ENCODE peak calls at places on chromosomes 7 and 10, in nine cellular contexts. Z, Q, F, G, M, T, J, W and X are unnamed samples.

GRCh38 chr10:11367505-11367904 is 243.9 kb downstream of the USP6NL start:
- DNase-seq in Z (no peak), Q (no peak), F (no peak), G (no peak), M (no peak), T (peak), J (no peak), W (no peak), X (no peak)

GRCh38 chr10:97686301-97686961 is 610 bp downstream of the AVPI1 start:
- DNase-seq in Z (no peak), Q (no peak), F (no peak), G (no peak), M (no peak), T (no peak), J (no peak), W (no peak), X (no peak)

GRCh38 chr7:96481831-96482230 is 159.9 kb upstream of the SLC25A13 start:
- DNase-seq in Z (no peak), Q (no peak), F (no peak), G (no peak), M (no peak), T (no peak), J (no peak), W (no peak), X (no peak)

GRCh38 chr7:1851731-1852531 is 181.9 kb downstream of the ELFN1 start:
- DNase-seq in Z (peak), Q (no peak), F (no peak), G (no peak), M (no peak), T (peak), J (peak), W (no peak), X (peak)

GRCh38 chr10:121221991-121222390 is 370.8 kb downstream of the WDR11 start:
- DNase-seq in Z (no peak), Q (no peak), F (no peak), G (no peak), M (no peak), T (no peak), J (no peak), W (no peak), X (no peak)

GRCh38 chr7:7641129-7641663 is 644 bp downstream of the UMAD1 start:
- DNase-seq in Z (no peak), Q (peak), F (no peak), G (peak), M (peak), T (no peak), J (no peak), W (peak), X (no peak)

GRCh38 chr7:128863433-128863989 is 855 bp downstream of the ATP6V1F start:
- DNase-seq in Z (no peak), Q (peak), F (no peak), G (peak), M (peak), T (no peak), J (peak), W (peak), X (no peak)

GRCh38 chr10:104028146-104028545 is 57.5 kb downstream of the COL17A1 start:
- DNase-seq in Z (no peak), Q (no peak), F (no peak), G (no peak), M (peak), T (no peak), J (no peak), W (peak), X (no peak)

GRCh38 chr10:84308481-84309304 is 19.7 kb upstream of the CCSER2 start:
- DNase-seq in Z (no peak), Q (peak), F (no peak), G (peak), M (peak), T (no peak), J (peak), W (no peak), X (no peak)

GRCh38 chr7:20783716-20784310 is 2.9 kb downstream of the SP8 start:
- DNase-seq in Z (no peak), Q (no peak), F (no peak), G (peak), M (peak), T (peak), J (no peak), W (no peak), X (no peak)

DNA sequence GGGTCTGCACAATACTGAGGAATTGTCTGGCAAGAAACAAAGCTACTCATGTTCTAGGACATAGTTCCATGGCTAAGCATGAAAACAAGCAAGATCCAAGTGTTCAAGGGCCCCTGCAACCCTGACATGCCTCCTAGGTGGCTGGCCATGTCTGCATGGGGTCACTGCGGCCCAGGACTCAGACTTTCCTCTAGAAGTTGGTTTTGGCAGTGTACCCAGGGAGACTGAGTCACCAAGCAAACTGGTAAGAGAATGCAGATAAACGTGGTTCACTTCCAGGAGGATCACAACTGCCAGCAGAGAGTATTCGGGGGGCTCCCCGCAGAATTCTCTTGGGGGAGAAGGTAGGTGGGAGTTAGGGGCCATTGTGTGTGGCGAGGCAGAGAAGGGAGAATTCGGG is 7.4 kb upstream of the PFKFB3 start:
- DNase-seq in Z (no peak), Q (no peak), F (peak), G (no peak), M (no peak), T (no peak), J (no peak), W (no peak), X (no peak)
- TF ChIP-seq POLR2AphosphoS5 in Z (no peak), Q (no peak), F (no peak), G (no peak), M (no peak), T (no peak), J (no peak), W (no peak), X (no peak)

DNA sequence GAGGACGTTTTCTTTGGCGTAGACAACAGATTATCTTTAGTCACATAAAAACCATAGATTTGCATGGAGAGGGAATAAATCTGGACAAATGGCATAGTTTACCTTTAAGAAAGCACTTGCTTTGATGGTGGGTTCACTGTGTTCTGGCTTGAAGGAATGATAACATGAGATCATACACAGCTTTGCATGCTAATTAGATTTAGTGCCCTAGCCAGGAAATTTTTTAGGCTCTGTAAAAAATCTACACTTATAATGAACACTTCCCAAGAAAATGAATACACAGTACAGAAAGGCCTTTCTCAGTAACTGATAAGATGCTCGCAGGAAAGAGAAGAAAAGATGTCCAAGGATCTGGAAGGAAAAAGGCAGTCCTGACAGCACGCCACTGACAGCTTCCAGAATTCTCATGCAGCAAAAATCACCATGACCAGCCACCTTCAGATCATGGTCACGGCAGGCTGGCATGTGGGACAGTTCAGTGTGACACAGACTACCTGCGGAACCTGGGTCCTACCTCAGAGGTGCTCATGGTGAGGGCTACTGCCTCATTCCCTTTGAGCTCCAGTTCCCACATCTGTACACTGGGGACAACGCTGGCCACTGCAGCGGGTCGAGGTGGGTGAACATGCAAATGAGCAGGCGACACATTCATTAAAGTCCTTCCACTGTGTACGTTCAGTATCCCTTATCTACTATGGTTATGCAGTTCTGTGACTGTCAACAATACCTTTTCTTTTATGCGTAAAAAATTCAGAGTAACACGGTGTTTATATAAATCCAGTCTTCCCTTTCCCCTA is 218.5 kb upstream of the AOAH start:
- DNase-seq in Z (no peak), Q (no peak), F (no peak), G (no peak), M (no peak), T (no peak), J (no peak), W (no peak), X (no peak)
- TF ChIP-seq POLR2AphosphoS5 in Z (no peak), Q (no peak), F (no peak), G (no peak), M (no peak), T (no peak), J (no peak), W (no peak), X (no peak)

GRCh38 chr7:3009086-3009485 is 34.6 kb downstream of the CARD11 start:
- DNase-seq in Z (no peak), Q (no peak), F (no peak), G (no peak), M (no peak), T (no peak), J (no peak), W (no peak), X (no peak)

GRCh38 chr7:3007696-3008095 is 36.0 kb downstream of the CARD11 start:
- DNase-seq in Z (no peak), Q (no peak), F (no peak), G (no peak), M (no peak), T (no peak), J (no peak), W (no peak), X (no peak)

GRCh38 chr7:3011211-3011852 is 32.3 kb downstream of the CARD11 start:
- DNase-seq in Z (no peak), Q (no peak), F (no peak), G (no peak), M (no peak), T (no peak), J (no peak), W (no peak), X (no peak)

GRCh38 chr7:3010161-3010560 is 33.5 kb downstream of the CARD11 start:
- DNase-seq in Z (no peak), Q (no peak), F (no peak), G (no peak), M (no peak), T (no peak), J (no peak), W (no peak), X (no peak)

GRCh38 chr7:3008386-3008785 is 35.3 kb downstream of the CARD11 start:
- DNase-seq in Z (no peak), Q (no peak), F (no peak), G (no peak), M (no peak), T (no peak), J (no peak), W (no peak), X (no peak)
- TF ChIP-seq POLR2AphosphoS5 in Z (no peak), Q (no peak), F (no peak), G (no peak), M (no peak), T (no peak), J (no peak), W (no peak), X (no peak)

GRCh38 chr7:80895056-80895455 is 23.8 kb downstream of the SEMA3C start:
- DNase-seq in Z (no peak), Q (no peak), F (no peak), G (no peak), M (no peak), T (no peak), J (no peak), W (no peak), X (no peak)

GRCh38 chr7:80889525-80889924 is 29.3 kb downstream of the SEMA3C start:
- DNase-seq in Z (no peak), Q (no peak), F (no peak), G (no peak), M (no peak), T (no peak), J (no peak), W (no peak), X (no peak)

GRCh38 chr7:80890839-80891544 is 27.9 kb downstream of the SEMA3C start:
- DNase-seq in Z (no peak), Q (no peak), F (no peak), G (no peak), M (no peak), T (no peak), J (no peak), W (no peak), X (no peak)

GRCh38 chr7:80885774-80886173 is 33.1 kb downstream of the SEMA3C start:
- DNase-seq in Z (no peak), Q (no peak), F (no peak), G (no peak), M (no peak), T (no peak), J (no peak), W (no peak), X (no peak)

DNA sequence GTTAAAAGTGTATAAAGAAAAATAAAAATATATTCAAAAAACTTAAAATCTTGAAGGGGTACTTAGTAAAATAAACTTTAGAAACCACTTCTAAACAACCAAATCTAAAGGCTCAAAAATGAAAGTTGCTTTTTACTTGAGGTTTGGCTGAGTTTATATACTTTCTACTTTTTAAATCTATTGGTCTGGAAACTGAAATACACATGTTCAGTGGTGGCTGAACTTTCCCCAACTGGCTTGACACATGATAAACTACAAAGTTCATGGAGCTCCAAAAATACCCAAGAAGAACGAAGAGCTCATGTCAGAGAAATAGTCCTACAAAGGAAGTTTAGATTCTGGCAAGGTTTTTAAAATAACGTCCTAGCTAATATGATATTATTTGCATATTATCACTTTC is 28.5 kb downstream of the SEMA3C start:
- DNase-seq in Z (no peak), Q (no peak), F (no peak), G (no peak), M (no peak), T (no peak), J (no peak), W (no peak), X (no peak)
- TF ChIP-seq POLR2AphosphoS5 in Z (no peak), Q (no peak), F (no peak), G (no peak), M (no peak), T (no peak), J (no peak), W (no peak), X (no peak)

GRCh38 chr10:102644646-102645387 is 538 bp downstream of the TRIM8 start:
- DNase-seq in Z (peak), Q (peak), F (no peak), G (peak), M (peak), T (peak), J (peak), W (peak), X (peak)

GRCh38 chr10:102642553-102643345 is 1.5 kb upstream of the TRIM8 start:
- DNase-seq in Z (peak), Q (peak), F (no peak), G (peak), M (peak), T (peak), J (peak), W (peak), X (no peak)

GRCh38 chr10:102644066-102644645 is at the start of gene TRIM8:
- DNase-seq in Z (no peak), Q (peak), F (no peak), G (no peak), M (peak), T (peak), J (peak), W (no peak), X (no peak)

GRCh38 chr10:102641880-102642552 is 2.3 kb upstream of the TRIM8 start:
- DNase-seq in Z (peak), Q (peak), F (peak), G (peak), M (peak), T (peak), J (peak), W (peak), X (peak)

GRCh38 chr10:102643346-102644065 is 773 bp upstream of the TRIM8 start:
- DNase-seq in Z (peak), Q (peak), F (no peak), G (peak), M (peak), T (peak), J (peak), W (peak), X (no peak)
- TF ChIP-seq POLR2AphosphoS5 in Z (peak), Q (peak), F (no peak), G (no peak), M (peak), T (peak), J (no peak), W (peak), X (no peak)

DNA sequence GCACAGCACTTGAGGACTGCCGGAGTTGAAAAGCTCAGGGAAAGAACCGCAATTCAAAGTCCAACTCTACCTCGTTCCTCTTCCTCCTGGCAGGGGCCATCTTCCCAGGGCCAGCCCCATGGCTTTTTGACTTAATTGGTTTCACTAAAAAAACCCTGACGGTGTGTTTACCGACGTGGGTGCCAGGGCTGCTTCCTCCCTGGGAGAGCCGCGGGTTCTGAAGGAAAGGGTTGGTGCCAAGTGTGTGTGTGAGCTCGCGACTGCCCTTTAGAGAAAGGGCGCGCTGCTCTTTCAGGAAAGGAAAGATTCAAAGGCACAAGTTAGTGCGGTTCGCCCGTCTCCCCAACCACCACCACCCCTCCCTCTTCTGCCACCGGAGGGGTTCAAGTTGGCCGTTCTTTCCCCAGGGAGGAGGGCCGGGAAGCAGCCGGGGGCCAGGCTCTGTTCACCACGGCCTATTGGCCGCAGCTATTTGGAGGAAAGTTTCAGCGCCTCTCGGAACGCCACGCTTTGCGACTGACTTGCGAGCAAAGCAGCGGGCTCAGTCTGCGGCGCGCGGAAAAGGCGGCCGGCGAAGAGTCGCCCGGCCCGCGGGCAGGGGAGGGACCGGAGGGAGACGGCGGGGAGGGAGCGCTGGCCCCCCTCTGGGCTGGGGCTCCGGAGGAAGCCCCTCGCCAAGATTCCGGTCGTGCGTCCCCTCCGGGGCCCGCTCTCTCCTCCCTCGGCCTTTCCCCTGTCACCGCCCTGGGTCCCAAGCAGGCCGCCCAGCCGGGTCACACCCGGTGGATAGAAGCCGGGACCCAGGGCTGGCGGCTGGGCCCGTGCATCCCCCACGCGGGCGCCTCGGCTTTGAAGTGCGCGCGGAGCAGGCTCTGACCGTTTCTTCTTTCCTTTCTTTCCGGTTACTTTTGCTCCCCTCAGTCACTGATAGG is 165.8 kb upstream of the PPP1R3A start:
- DNase-seq in Z (peak), Q (peak), F (no peak), G (peak), M (peak), T (peak), J (peak), W (no peak), X (peak)
- TF ChIP-seq POLR2AphosphoS5 in Z (peak), Q (peak), F (peak), G (no peak), M (no peak), T (peak), J (no peak), W (no peak), X (no peak)

DNA sequence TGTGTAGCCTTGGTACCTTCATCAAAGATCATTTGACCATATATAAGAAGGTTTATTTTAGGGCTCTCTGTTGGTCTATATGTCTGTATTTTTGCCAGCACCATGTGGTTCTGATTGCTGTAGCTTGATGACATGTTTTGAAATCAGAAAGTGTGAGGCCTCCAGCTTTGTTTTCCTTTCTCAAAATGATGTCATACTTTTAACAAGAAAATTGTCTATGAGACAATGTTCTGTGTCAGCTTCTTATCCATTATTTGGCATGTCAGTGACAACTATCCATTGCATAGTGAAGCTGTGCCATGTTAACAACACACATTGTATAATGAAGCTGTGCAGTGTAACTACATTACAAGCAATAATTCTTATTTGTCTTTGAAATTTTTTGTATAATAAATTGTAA is 9.1 kb upstream of the PPP1R9A start:
- DNase-seq in Z (no peak), Q (no peak), F (no peak), G (no peak), M (no peak), T (no peak), J (no peak), W (no peak), X (no peak)
- TF ChIP-seq POLR2AphosphoS5 in Z (no peak), Q (no peak), F (no peak), G (no peak), M (no peak), T (no peak), J (no peak), W (no peak), X (no peak)